ENCODE peak calls at places on chromosomes 11 and 22, in eight cellular contexts. R, P, D, A, H, W, J and L are unnamed samples.

GRCh38 chr11:46686886-46687810 is 13.3 kb downstream of the ARHGAP1 start:
- DNase-seq in J (peak; percentile 71), P (no peak), D (no peak), A (peak; percentile 54), H (no peak), W (no peak), R (no peak), L (no peak)

GRCh38 chr22:20523118-20523983 is 15.9 kb downstream of the MED15 start:
- DNase-seq in H (no peak), R (no peak), D (no peak), A (peak; percentile 59), P (no peak), J (peak; percentile 84), W (no peak), L (no peak)

GRCh38 chr22:45818130-45819085 is 146.8 kb downstream of the ATXN10 start:
- DNase-seq in D (no peak), W (no peak), J (no peak), A (peak; percentile 64), P (no peak), H (no peak), R (no peak), L (peak; percentile 22)

GRCh38 chr11:120339394-120339890 is 3.2 kb downstream of the ARHGEF12 start:
- DNase-seq in D (no peak), H (peak; percentile 95), A (peak; percentile 54), J (peak; percentile 72), P (no peak), W (no peak), R (no peak), L (no peak)

GRCh38 chr11:128283445-128283844 is 303.9 kb downstream of the ETS1 start:
- DNase-seq in W (no peak), D (no peak), R (no peak), H (no peak), P (no peak), A (no peak), J (peak; percentile 18), L (no peak)

GRCh38 chr11:126722956-126723664 is 277.5 kb downstream of the KIRREL3 start:
- DNase-seq in R (no peak), W (no peak), P (no peak), A (no peak), J (no peak), H (no peak), D (no peak), L (no peak)

GRCh38 chr11:76233936-76234703 is 27.8 kb upstream of the WNT11 start:
- DNase-seq in J (peak; percentile 93), R (no peak), H (peak; percentile 82), D (no peak), P (no peak), W (no peak), A (peak; percentile 41), L (peak; percentile 67)

GRCh38 chr11:36109850-36110606 is 166.2 kb downstream of the LDLRAD3 start:
- DNase-seq in H (no peak), R (no peak), D (no peak), P (peak; percentile 38), J (no peak), A (no peak), W (no peak), L (no peak)

GRCh38 chr11:115803341-115803740 is 299.1 kb upstream of the CADM1 start:
- DNase-seq in D (no peak), W (no peak), P (no peak), A (no peak), R (no peak), J (no peak), H (no peak), L (no peak)

GRCh38 chr11:46526489-46527215 is 67.2 kb downstream of the AMBRA1 start:
- DNase-seq in R (no peak), H (no peak), J (no peak), W (no peak), D (no peak), A (no peak), P (no peak), L (no peak)

GRCh38 chr11:47394322-47395224 is 13.8 kb upstream of the SLC39A13 start:
- DNase-seq in R (no peak), A (peak; percentile 88), H (peak; percentile 39), D (no peak), P (peak; percentile 23), J (no peak), W (no peak), L (no peak)

GRCh38 chr11:23959466-23959865 is 537.4 kb upstream of the LUZP2 start:
- DNase-seq in R (no peak), A (no peak), P (no peak), W (no peak), H (no peak), J (no peak), D (no peak), L (no peak)

GRCh38 chr22:45218974-45219373 is 21.7 kb downstream of the KIAA0930 start:
- DNase-seq in R (no peak), P (no peak), H (no peak), W (no peak), A (no peak), J (peak; percentile 42), D (no peak), L (no peak)

GRCh38 chr11:93100211-93100610 is 97.6 kb downstream of the SLC36A4 start:
- DNase-seq in H (no peak), A (peak; percentile 33), D (no peak), J (peak; percentile 26), P (no peak), R (no peak), W (no peak), L (no peak)

GRCh38 chr11:125674210-125674609 is 6.4 kb downstream of the ACRV1 start:
- DNase-seq in H (no peak), A (no peak), P (no peak), J (no peak), R (no peak), W (no peak), D (no peak), L (no peak)

GRCh38 chr22:44108076-44108475 is 72.6 kb upstream of the PARVG start:
- DNase-seq in H (no peak), J (no peak), P (no peak), W (no peak), R (no peak), A (no peak), D (no peak), L (no peak)

GRCh38 chr11:47688101-47688500 is 27.1 kb downstream of the AGBL2 start:
- DNase-seq in W (no peak), R (no peak), J (no peak), H (no peak), A (no peak), D (no peak), P (no peak), L (no peak)

GRCh38 chr11:58845342-58845741 is 838 bp upstream of the GLYATL2 start:
- DNase-seq in H (no peak), D (no peak), P (no peak), A (no peak), J (no peak), W (no peak), R (no peak), L (no peak)

GRCh38 chr11:1346669-1347390 is 37.4 kb upstream of the TOLLIP start:
- DNase-seq in W (no peak), P (no peak), J (no peak), R (no peak), H (no peak), A (no peak), D (no peak), L (no peak)

GRCh38 chr22:37270928-37271650 is 11.2 kb upstream of the CYTH4 start:
- DNase-seq in R (no peak), J (peak; percentile 45), H (no peak), D (no peak), W (no peak), A (no peak), P (no peak), L (no peak)

GRCh38 chr22:30806391-30806861 is 111.8 kb downstream of the OSBP2 start:
- DNase-seq in W (no peak), P (peak; percentile 62), A (peak; percentile 52), D (peak; percentile 42), R (no peak), H (no peak), J (peak; percentile 90), L (no peak)

GRCh38 chr22:30823015-30823370 is 128.3 kb downstream of the OSBP2 start:
- DNase-seq in W (no peak), P (peak; percentile 78), J (no peak), R (no peak), H (peak; percentile 12), A (peak; percentile 14), D (no peak), L (no peak)

GRCh38 chr11:12167098-12167999 is 57.0 kb downstream of the MICAL2 start:
- DNase-seq in D (peak; percentile 67), H (peak; percentile 26), P (no peak), A (peak; percentile 85), J (peak; percentile 93), W (no peak), R (peak; percentile 39), L (no peak)

GRCh38 chr11:2358754-2359444 is 18.2 kb upstream of the CD81 start:
- DNase-seq in W (no peak), A (no peak), D (no peak), R (no peak), P (no peak), H (no peak), J (no peak), L (no peak)

GRCh38 chr11:104164028-104164520 is at the start of gene PDGFD:
- DNase-seq in J (peak; percentile 8), A (peak; percentile 77), R (no peak), D (peak; percentile 67), H (peak; percentile 57), W (no peak), P (peak; percentile 81), L (peak; percentile 27)

GRCh38 chr22:27480487-27480886 is 321.1 kb downstream of the MN1 start:
- DNase-seq in W (peak; percentile 71), R (no peak), J (no peak), D (no peak), A (no peak), H (no peak), P (peak; percentile 67), L (peak; percentile 46)

GRCh38 chr22:21760640-21761039 is 25.0 kb upstream of the YPEL1 start:
- DNase-seq in A (peak; percentile 97), J (peak; percentile 53), D (peak; percentile 21), R (no peak), P (no peak), W (no peak), H (no peak), L (no peak)

GRCh38 chr11:63491614-63492372 is 826 bp upstream of the PLAAT5 start:
- DNase-seq in W (no peak), D (no peak), P (no peak), H (peak; percentile 82), J (no peak), A (peak; percentile 72), R (no peak), L (no peak)

GRCh38 chr11:57567512-57568329 is at the start of gene UBE2L6:
- DNase-seq in W (peak; percentile 76), D (peak; percentile 50), R (no peak), H (peak; percentile 84), J (peak; percentile 24), A (peak; percentile 30), P (peak; percentile 92), L (peak; percentile 63)

GRCh38 chr11:115501504-115501894 is 2.7 kb downstream of the CADM1 start:
- DNase-seq in D (no peak), J (no peak), P (no peak), H (no peak), R (no peak), W (no peak), A (no peak), L (no peak)

GRCh38 chr11:30710216-30710615 is 124.1 kb upstream of the MPPED2 start:
- DNase-seq in H (no peak), P (no peak), D (no peak), R (no peak), J (no peak), W (no peak), A (peak; percentile 35), L (no peak)

GRCh38 chr11:94134651-94135512 is 6.2 kb downstream of the PANX1 start:
- DNase-seq in P (no peak), W (no peak), H (peak; percentile 75), R (no peak), J (peak; percentile 93), D (no peak), A (peak; percentile 91), L (no peak)

GRCh38 chr11:46117842-46118241 is 3.4 kb downstream of the PHF21A start:
- DNase-seq in J (no peak), A (no peak), P (no peak), W (no peak), H (peak; percentile 44), D (no peak), R (no peak), L (no peak)

GRCh38 chr11:15034687-15035267 is 38.6 kb upstream of the CALCB start:
- DNase-seq in J (no peak), H (no peak), D (no peak), W (no peak), R (no peak), A (no peak), P (no peak), L (no peak)